ENCODE peak calls at places on chromosomes 5 and 9, in four cellular contexts. T is K562, Y is H1, Q is SK-N-SH. H is an unnamed sample.

GRCh38 chr5:6632324-6632930 is 417 bp downstream of the NSUN2 start:
- DNase-seq in T (peak), Y (no peak), Q (no peak), H (no peak)

GRCh38 chr9:77648458-77649108 is 461 bp upstream of the GNA14 start:
- DNase-seq in T (no peak), Y (peak), Q (no peak), H (no peak)

GRCh38 chr5:67493676-67494075 is 297.1 kb upstream of the CD180 start:
- DNase-seq in T (peak), Y (no peak), Q (peak), H (no peak)

GRCh38 chr5:41856644-41857491 is 13.4 kb downstream of the OXCT1 start:
- DNase-seq in T (peak), Y (peak), Q (peak), H (no peak)

GRCh38 chr9:124040935-124041816 is 29.6 kb downstream of the LHX2 start:
- DNase-seq in T (peak), Y (peak), Q (peak), H (no peak)

GRCh38 chr9:13410566-13411031 is 131.1 kb upstream of the MPDZ start:
- DNase-seq in T (no peak), Y (no peak), Q (no peak), H (no peak)

GRCh38 chr9:27054125-27054524 is 48.7 kb upstream of the LRRC19 start:
- DNase-seq in T (no peak), Y (no peak), Q (no peak), H (no peak)

GRCh38 chr5:32951878-32952277 is 240.8 kb downstream of the NPR3 start:
- DNase-seq in T (no peak), Y (no peak), Q (no peak), H (no peak)

GRCh38 chr9:130997925-130998595 is 10.9 kb upstream of the LAMC3 start:
- DNase-seq in T (peak), Y (peak), Q (peak), H (no peak)

GRCh38 chr5:126139773-126140172 is 283.4 kb upstream of the GRAMD2B start:
- DNase-seq in T (no peak), Y (no peak), Q (no peak), H (no peak)

GRCh38 chr5:305459-305858 is 16.1 kb upstream of the AHRR start:
- DNase-seq in T (no peak), Y (no peak), Q (no peak), H (no peak)

GRCh38 chr9:90915693-90916092 is 114.1 kb downstream of the SYK start:
- DNase-seq in T (peak), Y (peak), Q (peak), H (no peak)

GRCh38 chr5:53133020-53133419 is 23.5 kb upstream of the MOCS2 start:
- DNase-seq in T (peak), Y (no peak), Q (no peak), H (no peak)

GRCh38 chr5:56075361-56075760 is 80.6 kb upstream of the IL6ST start:
- DNase-seq in T (no peak), Y (no peak), Q (no peak), H (no peak)

GRCh38 chr9:124450931-124451661 is 845 bp downstream of the ADGRD2 start:
- DNase-seq in T (no peak), Y (no peak), Q (peak), H (no peak)

GRCh38 chr9:81890104-81890503 is 38.1 kb upstream of the SPATA31D4 start:
- DNase-seq in T (no peak), Y (no peak), Q (no peak), H (no peak)

GRCh38 chr9:99000480-99001395 is 57.0 kb downstream of the COL15A1 start:
- DNase-seq in T (peak), Y (no peak), Q (peak), H (peak)

GRCh38 chr5:97412959-97413358 is 229.9 kb upstream of the RIOK2 start:
- DNase-seq in T (no peak), Y (no peak), Q (no peak), H (no peak)

GRCh38 chr5:54719384-54720306 is 202.1 kb downstream of the SNX18 start:
- DNase-seq in T (no peak), Y (peak), Q (no peak), H (no peak)

GRCh38 chr5:78574731-78575161 is 73.8 kb downstream of the LHFPL2 start:
- DNase-seq in T (no peak), Y (no peak), Q (no peak), H (peak)

GRCh38 chr9:114098021-114098659 is 952 bp downstream of the KIF12 start:
- DNase-seq in T (peak), Y (peak), Q (peak), H (no peak)

GRCh38 chr5:152140391-152140790 is 215.7 kb upstream of the GLRA1 start:
- DNase-seq in T (no peak), Y (no peak), Q (no peak), H (no peak)

GRCh38 chr9:89463986-89464901 is 33.7 kb downstream of the SEMA4D start:
- DNase-seq in T (no peak), Y (no peak), Q (no peak), H (peak)

GRCh38 chr5:115440782-115441451 is 103.7 kb downstream of the FEM1C start:
- DNase-seq in T (no peak), Y (no peak), Q (no peak), H (no peak)

GRCh38 chr9:135288054-135288453 is 191.5 kb upstream of the PPP1R26 start:
- DNase-seq in T (no peak), Y (no peak), Q (no peak), H (no peak)

GRCh38 chr9:95809686-95810085 is 65.8 kb upstream of the ERCC6L2 start:
- DNase-seq in T (no peak), Y (no peak), Q (no peak), H (no peak)

GRCh38 chr5:119339965-119340364 is 15.9 kb upstream of the TNFAIP8 start:
- DNase-seq in T (peak), Y (no peak), Q (no peak), H (no peak)

GRCh38 chr5:119341452-119342349 is 14.1 kb upstream of the TNFAIP8 start:
- DNase-seq in T (no peak), Y (no peak), Q (no peak), H (peak)

GRCh38 chr5:119342414-119342813 is 13.4 kb upstream of the TNFAIP8 start:
- DNase-seq in T (no peak), Y (no peak), Q (no peak), H (no peak)

GRCh38 chr5:119339344-119339743 is 16.5 kb upstream of the TNFAIP8 start:
- DNase-seq in T (no peak), Y (no peak), Q (no peak), H (no peak)

DNA sequence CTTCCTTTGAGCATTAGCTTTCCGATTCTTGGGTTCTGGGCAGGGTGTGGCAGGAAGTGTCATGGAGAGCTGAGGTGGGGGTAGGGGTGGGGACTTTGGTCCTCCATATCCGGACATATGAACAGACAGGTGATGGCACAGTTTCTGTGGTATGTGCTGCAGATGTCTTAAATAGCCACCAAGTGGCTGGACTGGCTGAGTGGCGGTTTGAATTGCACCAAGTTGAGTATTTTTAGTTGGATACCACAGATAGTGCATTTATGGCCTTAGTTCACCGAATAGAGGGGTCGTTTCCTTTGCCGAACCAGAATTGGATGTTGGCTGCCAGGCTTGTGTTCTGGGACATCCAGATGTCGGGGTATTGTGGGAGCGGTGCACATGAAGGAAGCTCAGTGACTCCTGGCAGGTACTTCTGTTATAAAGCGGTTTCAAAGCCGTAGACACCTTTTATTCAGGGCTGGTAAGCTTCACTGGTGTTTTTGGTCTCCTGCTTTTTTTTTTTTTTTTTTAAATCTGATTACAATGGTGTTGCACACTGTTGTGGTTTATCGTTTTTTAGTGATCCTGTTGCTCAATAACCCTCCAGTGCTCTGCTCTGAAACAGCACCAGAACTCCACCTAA is 15.1 kb upstream of the TNFAIP8 start:
- DNase-seq in T (peak), Y (no peak), Q (no peak), H (peak)
- TF ChIP-seq USF2 in T (no peak), Y (no peak), Q (no peak), H (no peak)

GRCh38 chr9:138024131-138024530 is 146.5 kb downstream of the CACNA1B start:
- DNase-seq in T (no peak), Y (peak), Q (no peak), H (no peak)
- TF ChIP-seq TAF1 in T (no peak), Y (no peak), Q (no peak), H (no peak)

DNA sequence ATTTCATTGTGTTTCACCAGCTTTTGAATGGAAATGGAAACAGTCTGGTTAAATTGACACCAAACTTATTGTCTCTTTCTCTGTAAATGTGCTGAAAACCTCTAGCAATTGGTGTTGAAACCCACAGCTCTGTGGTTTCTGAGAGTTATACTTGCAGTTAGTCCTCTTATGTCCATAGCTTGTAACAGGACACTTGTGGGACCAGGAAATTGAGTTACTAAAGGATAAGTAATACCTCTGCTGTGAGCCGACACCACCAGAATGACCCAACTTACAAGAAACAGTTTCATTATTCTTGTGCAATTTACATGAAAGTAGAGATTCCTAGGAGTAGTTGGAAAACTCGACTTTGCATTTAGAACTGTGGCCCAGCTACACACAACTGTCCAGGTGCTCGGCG is 191.5 kb downstream of the CFAP90 start:
- DNase-seq in T (no peak), Y (no peak), Q (no peak), H (no peak)
- TF ChIP-seq NRF1 in T (no peak), Y (no peak), Q (no peak), H (no peak)

GRCh38 chr5:111706345-111706744 is 50.6 kb downstream of the NREP start:
- DNase-seq in T (no peak), Y (no peak), Q (no peak), H (no peak)
- TF ChIP-seq USF2 in T (no peak), Y (no peak), Q (no peak), H (no peak)

GRCh38 chr9:126301196-126301595 is 25.4 kb upstream of the MVB12B start:
- DNase-seq in T (no peak), Y (no peak), Q (no peak), H (no peak)

GRCh38 chr9:126301985-126302603 is 24.5 kb upstream of the MVB12B start:
- DNase-seq in T (peak), Y (peak), Q (peak), H (no peak)

GRCh38 chr9:126298319-126298801 is 28.3 kb upstream of the MVB12B start:
- DNase-seq in T (no peak), Y (no peak), Q (no peak), H (no peak)

GRCh38 chr9:126297656-126298318 is 28.8 kb upstream of the MVB12B start:
- DNase-seq in T (no peak), Y (no peak), Q (no peak), H (no peak)

DNA sequence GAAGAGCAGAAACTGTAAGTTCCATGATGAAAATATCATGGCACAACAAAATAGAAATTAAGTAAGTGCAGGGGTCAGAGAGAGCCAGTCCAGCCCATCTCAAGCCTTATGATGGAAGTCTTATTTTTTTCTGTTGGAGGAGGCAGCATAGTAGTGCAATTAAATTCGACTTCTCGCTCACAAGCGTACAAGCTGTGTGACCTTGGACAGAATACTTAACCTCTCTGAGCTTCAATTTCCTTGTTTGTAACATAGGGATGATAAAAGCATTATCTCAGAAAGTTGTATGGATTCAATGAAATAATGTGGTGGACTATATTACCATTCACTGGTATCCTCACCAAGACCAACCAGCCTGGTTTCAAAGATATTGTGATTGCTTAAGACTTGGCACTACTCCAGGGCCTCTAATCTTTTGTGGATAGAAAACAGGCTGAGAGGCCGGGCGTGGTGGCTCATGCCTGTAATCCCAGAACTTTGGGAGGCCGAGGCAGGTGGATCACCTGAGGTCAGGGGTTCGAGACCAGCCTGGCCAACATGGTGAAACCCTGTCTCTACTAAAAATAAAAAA is 26.8 kb upstream of the MVB12B start:
- DNase-seq in T (no peak), Y (no peak), Q (no peak), H (no peak)
- TF ChIP-seq TAF1 in T (no peak), Y (no peak), Q (no peak), H (no peak)

GRCh38 chr9:76116913-76117312 is 226.4 kb downstream of the PCSK5 start:
- DNase-seq in T (no peak), Y (no peak), Q (no peak), H (no peak)
- TF ChIP-seq NRF1 in T (no peak), Y (no peak), Q (no peak), H (no peak)

GRCh38 chr5:148343049-148343413 is 7.7 kb downstream of the SPINK9 start:
- DNase-seq in T (peak), Y (no peak), Q (no peak), H (no peak)
- TF ChIP-seq USF2 in T (no peak), Y (no peak), Q (no peak), H (no peak)

DNA sequence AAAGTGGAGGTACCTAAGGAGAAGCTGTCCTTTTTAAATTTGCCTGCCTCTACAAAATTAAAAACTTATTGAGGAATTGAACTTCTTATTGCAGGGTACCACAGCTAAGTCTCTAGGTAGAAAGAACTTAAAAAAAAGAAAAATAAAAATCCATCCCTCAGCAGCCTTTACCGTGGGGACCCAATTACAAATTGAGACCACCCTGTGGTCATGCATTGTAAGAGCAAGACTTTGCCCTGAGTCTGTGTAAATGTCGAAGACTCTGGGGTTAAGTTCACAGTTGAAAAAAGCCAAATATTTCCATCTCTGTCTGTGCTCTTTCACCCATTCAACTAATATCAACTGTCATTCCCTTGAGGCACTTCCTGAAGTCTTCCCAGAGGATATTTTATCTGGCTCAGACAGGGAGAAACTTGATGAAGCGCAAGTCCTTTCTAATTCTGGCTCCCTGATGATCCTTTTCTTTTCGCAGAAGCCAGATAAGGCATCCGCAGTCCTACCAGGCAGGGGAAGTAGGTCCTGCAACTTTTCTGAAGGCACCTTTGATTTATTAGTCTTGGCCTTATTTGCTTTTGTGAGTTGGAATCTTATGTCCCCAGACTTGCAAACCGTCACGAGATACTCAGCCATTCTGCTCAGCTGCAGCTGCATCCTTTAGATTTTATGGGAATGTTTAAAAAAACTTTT is 323.8 kb upstream of the WWC1 start:
- DNase-seq in T (no peak), Y (no peak), Q (no peak), H (no peak)
- TF ChIP-seq TAF1 in T (no peak), Y (no peak), Q (no peak), H (no peak)

H was measured in GM12878.